ENCODE peak calls at places on chromosomes 2 and 18, in four cellular contexts. C is heart right ventricle, Y is foreskin fibroblast, W is NB4. A is an unnamed sample.

GRCh38 chr2:187577310-187577709 is 23.1 kb upstream of the TFPI start:
- DNase-seq in C (no peak), Y (no peak), W (no peak), A (no peak)

GRCh38 chr2:179596018-179596417 is 265.4 kb downstream of the ZNF385B start:
- DNase-seq in C (no peak), Y (peak; percentile 51), W (no peak), A (peak; percentile 84)

GRCh38 chr2:237149425-237149824 is 63.7 kb downstream of the COPS8 start:
- DNase-seq in Y (peak; percentile 49), W (no peak), C (no peak), A (peak; percentile 36)

GRCh38 chr18:48274301-48274700 is 134.9 kb downstream of the ZBTB7C start:
- DNase-seq in W (no peak), C (no peak), Y (no peak), A (no peak)

GRCh38 chr18:31977270-31977872 is 34.4 kb upstream of the TRAPPC8 start:
- DNase-seq in Y (peak; percentile 17), C (peak; percentile 58), W (peak; percentile 70), A (peak; percentile 47)

GRCh38 chr2:200308421-200309295 is 2.2 kb downstream of the SPATS2L start:
- DNase-seq in Y (no peak), W (no peak), C (no peak), A (no peak)

GRCh38 chr18:44590976-44591375 is 89.7 kb upstream of the SETBP1 start:
- DNase-seq in C (no peak), Y (no peak), W (no peak), A (no peak)

GRCh38 chr2:54000524-54000923 is 29.7 kb upstream of the PSME4 start:
- DNase-seq in C (no peak), W (no peak), Y (no peak), A (no peak)

GRCh38 chr18:45290364-45290763 is 324.9 kb upstream of the SLC14A2 start:
- DNase-seq in Y (no peak), C (no peak), W (no peak), A (peak; percentile 2)

GRCh38 chr2:38676681-38677080 is 10.8 kb downstream of the GALM start:
- DNase-seq in Y (no peak), W (no peak), C (no peak), A (no peak)

GRCh38 chr2:177183860-177184259 is 28.7 kb upstream of the HNRNPA3 start:
- DNase-seq in Y (no peak), W (no peak), C (no peak), A (no peak)

GRCh38 chr2:8023241-8023640 is 658.6 kb upstream of the ID2 start:
- DNase-seq in Y (no peak), C (no peak), W (peak; percentile 80), A (no peak)

GRCh38 chr2:237222683-237223082 is 137.0 kb downstream of the COPS8 start:
- DNase-seq in W (no peak), C (no peak), Y (no peak), A (no peak)

GRCh38 chr2:98480598-98480997 is 35.9 kb downstream of the INPP4A start:
- DNase-seq in Y (no peak), W (no peak), C (no peak), A (no peak)

GRCh38 chr2:44212301-44212700 is 43.6 kb downstream of the PPM1B start:
- DNase-seq in Y (no peak), W (no peak), C (no peak), A (no peak)

GRCh38 chr2:96527052-96527964 is 9.2 kb upstream of the ARID5A start:
- DNase-seq in C (peak; percentile 59), W (peak; percentile 74), Y (no peak), A (no peak)

GRCh38 chr2:220279372-220279771 is 651.9 kb downstream of the SLC4A3 start:
- DNase-seq in W (no peak), Y (peak; percentile 88), C (no peak), A (peak; percentile 98)

GRCh38 chr2:136122654-136123053 is 4.7 kb upstream of the CXCR4 start:
- DNase-seq in W (peak; percentile 77), C (no peak), Y (no peak), A (no peak)

GRCh38 chr2:204900910-204901309 is 355.6 kb downstream of the PARD3B start:
- DNase-seq in C (no peak), W (no peak), Y (no peak), A (peak; percentile 81)

GRCh38 chr2:189487283-189488280 is 46.3 kb downstream of the WDR75 start:
- DNase-seq in W (no peak), Y (no peak), C (no peak), A (no peak)

GRCh38 chr2:96760986-96761832 is 507 bp downstream of the CNNM4 start:
- DNase-seq in C (no peak), Y (no peak), W (no peak), A (peak; percentile 29)

GRCh38 chr2:64808092-64808491 is 154.4 kb upstream of the SERTAD2 start:
- DNase-seq in W (no peak), C (no peak), Y (no peak), A (no peak)

GRCh38 chr2:207481924-207482323 is 47.8 kb upstream of the CREB1 start:
- DNase-seq in Y (no peak), C (peak; percentile 23), W (no peak), A (no peak)

GRCh38 chr2:119064567-119064966 is 94.0 kb downstream of the C1QL2 start:
- DNase-seq in Y (no peak), C (no peak), W (peak; percentile 16), A (no peak)

GRCh38 chr2:239196474-239197021 is 204.3 kb downstream of the HDAC4 start:
- DNase-seq in Y (no peak), W (no peak), C (no peak), A (no peak)

GRCh38 chr2:143581134-143581533 is 451.9 kb downstream of the ARHGAP15 start:
- DNase-seq in C (no peak), W (no peak), Y (no peak), A (no peak)

GRCh38 chr2:216370961-216371633 is 1.2 kb downstream of the MARCHF4 start:
- DNase-seq in C (no peak), W (no peak), Y (no peak), A (no peak)

GRCh38 chr2:30503007-30503691 is 56.1 kb downstream of the LCLAT1 start:
- DNase-seq in W (peak; percentile 21), C (no peak), Y (no peak), A (no peak)
- H3K4me3 ChIP-seq in W (no peak overlapping the region), C (no peak overlapping the region), Y (no peak overlapping the region), A (no peak overlapping the region)

DNA sequence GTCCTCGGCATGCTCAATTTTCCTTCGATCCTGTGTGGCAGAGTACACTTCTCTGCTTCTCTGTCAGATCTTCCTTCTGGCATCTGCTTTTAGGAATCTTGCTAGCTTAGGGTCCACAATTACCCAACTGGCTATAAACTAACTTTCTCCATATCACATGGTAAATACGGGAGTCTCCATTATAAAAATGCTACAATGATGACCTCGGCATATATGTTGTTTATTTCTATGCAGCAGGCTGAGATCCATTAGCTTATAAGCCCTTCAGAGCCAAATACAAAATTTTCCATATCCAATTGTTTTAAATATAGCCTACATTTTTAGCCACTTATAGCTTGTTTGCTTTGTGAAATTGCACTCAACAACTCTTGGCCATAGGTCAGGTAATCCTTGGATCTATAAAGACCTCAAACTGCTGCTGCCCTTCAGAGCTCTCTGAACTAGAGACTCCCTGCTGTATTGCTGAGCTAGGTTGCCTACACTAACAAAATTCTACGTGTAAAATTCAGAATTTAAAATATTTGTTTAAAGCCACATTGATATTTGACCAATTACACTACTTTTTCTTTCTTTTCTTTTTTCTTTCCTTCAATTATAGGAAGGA is 157.6 kb downstream of the FSIP2 start:
- DNase-seq in C (no peak), Y (no peak), W (no peak), A (no peak)
- TF ChIP-seq CTCF in C (no peak), Y (no peak), W (no peak), A (no peak)

GRCh38 chr2:72144412-72144745 is 3.3 kb downstream of the CYP26B1 start:
- DNase-seq in C (peak; percentile 70), W (no peak), Y (no peak), A (no peak)
- H3K4me3 ChIP-seq in C (peak overlapping the region; percentile 61), W (no peak overlapping the region), Y (peak overlapping the region; percentile 50), A (peak overlapping the region; percentile 44)

GRCh38 chr2:181304011-181304844 is 153.0 kb upstream of the ITGA4 start:
- DNase-seq in Y (no peak), W (peak; percentile 92), C (no peak), A (no peak)
- TF ChIP-seq CTCF in Y (no peak), W (no peak), C (no peak), A (no peak)

DNA sequence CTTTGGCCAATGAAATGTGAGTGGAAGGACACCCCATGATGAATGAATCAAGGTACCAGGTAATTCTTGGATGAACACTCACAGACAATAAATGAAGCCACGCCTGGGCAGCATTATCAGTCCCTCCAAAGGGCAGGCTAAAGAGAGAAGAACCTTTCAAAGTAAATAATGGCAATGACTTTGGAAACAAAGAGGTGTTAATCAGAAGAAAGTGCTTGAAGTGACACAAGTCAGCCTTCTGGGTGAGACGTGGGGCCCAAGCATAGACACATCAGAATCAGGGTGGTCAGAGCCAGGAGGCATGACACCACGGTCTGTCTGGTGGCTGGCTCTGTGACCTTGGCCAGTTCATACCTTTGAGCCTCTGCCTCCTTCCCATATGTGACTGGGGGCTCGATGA is 103.3 kb downstream of the POLR1A start:
- DNase-seq in Y (no peak), W (no peak), C (no peak), A (no peak)
- H3K4me3 ChIP-seq in Y (no peak overlapping the region), W (no peak overlapping the region), C (no peak overlapping the region), A (no peak overlapping the region)